ENCODE peak calls at places on chromosome 12, in four cellular contexts. O, G, I and Q are unnamed samples.

GRCh38 chr12:47732504-47732903 is 7.2 kb upstream of the ENDOU start:
- DNase-seq in O (no peak), G (no peak), I (no peak), Q (no peak)

GRCh38 chr12:116179384-116179783 is 98.1 kb downstream of the MED13L start:
- DNase-seq in O (no peak), G (no peak), I (no peak), Q (no peak)

GRCh38 chr12:44511289-44511688 is 364.8 kb downstream of the NELL2 start:
- DNase-seq in O (no peak), G (no peak), I (no peak), Q (no peak)

GRCh38 chr12:88187571-88187970 is 45.5 kb downstream of the TMTC3 start:
- DNase-seq in O (no peak), G (no peak), I (no peak), Q (no peak)

GRCh38 chr12:100672075-100672592 is 98.7 kb downstream of the GAS2L3 start:
- DNase-seq in O (no peak), G (no peak), I (no peak), Q (no peak)

GRCh38 chr12:121139301-121139700 is 6.6 kb downstream of the P2RX7 start:
- DNase-seq in O (no peak), G (no peak), I (no peak), Q (no peak)

GRCh38 chr12:14280921-14281320 is 84.6 kb upstream of the ATF7IP start:
- DNase-seq in O (no peak), G (no peak), I (no peak), Q (no peak)

GRCh38 chr12:95402096-95402495 is 71.9 kb upstream of the METAP2 start:
- DNase-seq in O (no peak), G (no peak), I (no peak), Q (no peak)

GRCh38 chr12:2422591-2422990 is 369.8 kb downstream of the CACNA1C start:
- DNase-seq in O (no peak), G (no peak), I (no peak), Q (no peak)

GRCh38 chr12:49971141-49971540 is 1.6 kb upstream of the AQP6 start:
- DNase-seq in O (no peak), G (no peak), I (no peak), Q (no peak)

GRCh38 chr12:6766651-6767300 is 613 bp downstream of the PTMS start:
- DNase-seq in O (peak), G (peak), I (peak), Q (peak)

GRCh38 chr12:38124247-38125012 is 192.1 kb upstream of the ALG10B start:
- DNase-seq in O (no peak), G (no peak), I (no peak), Q (no peak)

GRCh38 chr12:13024151-13024946 is 19.8 kb upstream of the FAM234B start:
- DNase-seq in O (no peak), G (no peak), I (no peak), Q (no peak)

GRCh38 chr12:64679487-64679983 is 69.2 kb downstream of the RASSF3 start:
- DNase-seq in O (no peak), G (no peak), I (peak), Q (peak)

GRCh38 chr12:42574879-42575278 is 14.7 kb downstream of the PRICKLE1 start:
- DNase-seq in O (no peak), G (no peak), I (no peak), Q (no peak)

GRCh38 chr12:50052964-50053363 is 4.4 kb upstream of the ASIC1 start:
- DNase-seq in O (no peak), G (no peak), I (no peak), Q (no peak)

GRCh38 chr12:64404470-64405446 is 566 bp downstream of the XPOT start:
- DNase-seq in O (no peak), G (no peak), I (no peak), Q (peak)

GRCh38 chr12:67709367-67709954 is 60.9 kb downstream of the DYRK2 start:
- DNase-seq in O (no peak), G (no peak), I (no peak), Q (no peak)

GRCh38 chr12:52884526-52885293 is 20.2 kb downstream of the KRT8 start:
- DNase-seq in O (peak), G (peak), I (peak), Q (peak)

GRCh38 chr12:109053382-109054123 is 1.2 kb downstream of the USP30 start:
- DNase-seq in O (no peak), G (no peak), I (peak), Q (peak)

GRCh38 chr12:63916561-63917476 is 72.3 kb downstream of the SRGAP1 start:
- DNase-seq in O (no peak), G (no peak), I (no peak), Q (no peak)

GRCh38 chr12:39503445-39503844 is 60.5 kb upstream of the KIF21A start:
- DNase-seq in O (no peak), G (no peak), I (no peak), Q (no peak)

GRCh38 chr12:124490584-124491305 is 76.7 kb downstream of the NCOR2 start:
- DNase-seq in O (no peak), G (no peak), I (no peak), Q (no peak)

GRCh38 chr12:90858261-90858660 is 96.7 kb downstream of the CCER1 start:
- DNase-seq in O (no peak), G (peak), I (no peak), Q (no peak)